ENCODE peak calls at places on chromosomes 16 and 17, in five cellular contexts. One of them, this sample, is unnamed.
A peak's percentile ranks its signal among the peaks of the same experiment; 100 is the strongest.

GRCh38 chr17:51850206-51850605 is 308.3 kb downstream of the CA10 start:
- DNase-seq in A549: no peak
- DNase-seq in breast epithelium: no peak
- DNase-seq in pancreas: no peak
- DNase-seq in lung: no peak
- DNase-seq in this sample: no peak

GRCh38 chr17:35046740-35047283 is 16.7 kb downstream of the RFFL start:
- DNase-seq in A549: no peak
- DNase-seq in breast epithelium: no peak
- DNase-seq in pancreas: no peak
- DNase-seq in lung: no peak
- DNase-seq in this sample: peak; percentile 82

GRCh38 chr17:32566303-32566702 is 79.5 kb downstream of the CDK5R1 start:
- DNase-seq in A549: no peak
- DNase-seq in breast epithelium: no peak
- DNase-seq in pancreas: no peak
- DNase-seq in lung: no peak
- DNase-seq in this sample: no peak

GRCh38 chr17:21119247-21119944 is 7.4 kb upstream of the DHRS7B start:
- DNase-seq in A549: peak; percentile 86
- DNase-seq in breast epithelium: peak; percentile 57
- DNase-seq in pancreas: peak; percentile 55
- DNase-seq in lung: peak; percentile 71
- DNase-seq in this sample: peak; percentile 79

GRCh38 chr16:10181196-10182162 is 749 bp downstream of the GRIN2A start:
- DNase-seq in A549: peak; percentile 62
- DNase-seq in breast epithelium: peak; percentile 32
- DNase-seq in pancreas: peak; percentile 50
- DNase-seq in lung: peak; percentile 52
- DNase-seq in this sample: peak; percentile 49

GRCh38 chr16:49661465-49662187 is 194.3 kb downstream of the ZNF423 start:
- DNase-seq in A549: no peak
- DNase-seq in breast epithelium: no peak
- DNase-seq in pancreas: no peak
- DNase-seq in lung: no peak
- DNase-seq in this sample: no peak

GRCh38 chr16:70395345-70395901 is 43.5 kb downstream of the ST3GAL2 start:
- DNase-seq in A549: peak; percentile 65
- DNase-seq in breast epithelium: no peak
- DNase-seq in pancreas: peak; percentile 56
- DNase-seq in lung: peak; percentile 74
- DNase-seq in this sample: peak; percentile 73

GRCh38 chr17:82753516-82753915 is 1.7 kb downstream of the TBCD start:
- DNase-seq in A549: no peak
- DNase-seq in breast epithelium: no peak
- DNase-seq in pancreas: no peak
- DNase-seq in lung: no peak
- DNase-seq in this sample: no peak

GRCh38 chr17:6893382-6894205 is 62.1 kb upstream of the TEKT1 start:
- DNase-seq in A549: no peak
- DNase-seq in breast epithelium: no peak
- DNase-seq in pancreas: no peak
- DNase-seq in lung: no peak
- DNase-seq in this sample: no peak

GRCh38 chr17:6894206-6894528 is 62.6 kb upstream of the TEKT1 start:
- DNase-seq in A549: no peak
- DNase-seq in breast epithelium: no peak
- DNase-seq in pancreas: no peak
- DNase-seq in lung: no peak
- DNase-seq in this sample: peak; percentile 48
- TF ChIP-seq CTCF in A549: no peak
- TF ChIP-seq CTCF in breast epithelium: no peak
- TF ChIP-seq CTCF in pancreas: no peak
- TF ChIP-seq CTCF in lung: no peak
- TF ChIP-seq CTCF in this sample: peak; percentile 67

GRCh38 chr16:78249056-78249455 is 149.6 kb downstream of the WWOX start:
- DNase-seq in A549: no peak
- DNase-seq in breast epithelium: no peak
- DNase-seq in pancreas: peak; percentile 57
- DNase-seq in lung: peak; percentile 63
- DNase-seq in this sample: no peak
- TF ChIP-seq CTCF in A549: no peak
- TF ChIP-seq CTCF in breast epithelium: no peak
- TF ChIP-seq CTCF in pancreas: peak; percentile 22
- TF ChIP-seq CTCF in lung: no peak
- TF ChIP-seq CTCF in this sample: no peak

DNA sequence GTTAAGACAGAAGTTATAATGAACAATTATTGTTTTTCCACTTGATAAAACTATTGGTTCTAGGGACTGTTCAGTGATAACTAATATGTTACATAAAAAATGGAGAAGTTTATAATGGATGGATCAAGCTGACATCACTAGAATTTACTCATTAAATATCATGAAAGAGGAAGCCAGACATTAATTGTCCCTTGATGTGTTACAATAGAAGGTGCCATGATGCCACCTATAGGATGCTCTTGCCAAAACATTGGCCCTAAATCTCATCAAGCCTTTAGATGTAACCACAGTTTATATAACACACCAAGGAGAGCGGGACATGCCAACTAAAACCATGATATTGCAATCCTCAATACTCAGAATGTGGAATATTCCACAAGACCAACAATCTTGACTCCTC is 147.9 kb upstream of the MON1B start:
- DNase-seq in A549: peak; percentile 14
- DNase-seq in breast epithelium: no peak
- DNase-seq in pancreas: no peak
- DNase-seq in lung: no peak
- DNase-seq in this sample: peak; percentile 12
- TF ChIP-seq CTCF in A549: peak; percentile 74
- TF ChIP-seq CTCF in breast epithelium: no peak
- TF ChIP-seq CTCF in pancreas: peak; percentile 27
- TF ChIP-seq CTCF in lung: no peak
- TF ChIP-seq CTCF in this sample: no peak

GRCh38 chr16:19203374-19203966 is 35.4 kb downstream of the SYT17 start:
- DNase-seq in A549: no peak
- DNase-seq in breast epithelium: peak; percentile 24
- DNase-seq in pancreas: peak; percentile 36
- DNase-seq in lung: peak; percentile 83
- DNase-seq in this sample: no peak
- TF ChIP-seq CTCF in A549: no peak
- TF ChIP-seq CTCF in breast epithelium: no peak
- TF ChIP-seq CTCF in pancreas: no peak
- TF ChIP-seq CTCF in lung: no peak
- TF ChIP-seq CTCF in this sample: no peak

GRCh38 chr17:60231234-60231633 is 81.5 kb downstream of the CA4 start:
- DNase-seq in A549: peak; percentile 41
- DNase-seq in breast epithelium: no peak
- DNase-seq in pancreas: no peak
- DNase-seq in lung: no peak
- DNase-seq in this sample: no peak
- TF ChIP-seq CTCF in A549: peak; percentile 68
- TF ChIP-seq CTCF in breast epithelium: peak; percentile 39
- TF ChIP-seq CTCF in pancreas: no peak
- TF ChIP-seq CTCF in lung: no peak
- TF ChIP-seq CTCF in this sample: peak; percentile 20

DNA sequence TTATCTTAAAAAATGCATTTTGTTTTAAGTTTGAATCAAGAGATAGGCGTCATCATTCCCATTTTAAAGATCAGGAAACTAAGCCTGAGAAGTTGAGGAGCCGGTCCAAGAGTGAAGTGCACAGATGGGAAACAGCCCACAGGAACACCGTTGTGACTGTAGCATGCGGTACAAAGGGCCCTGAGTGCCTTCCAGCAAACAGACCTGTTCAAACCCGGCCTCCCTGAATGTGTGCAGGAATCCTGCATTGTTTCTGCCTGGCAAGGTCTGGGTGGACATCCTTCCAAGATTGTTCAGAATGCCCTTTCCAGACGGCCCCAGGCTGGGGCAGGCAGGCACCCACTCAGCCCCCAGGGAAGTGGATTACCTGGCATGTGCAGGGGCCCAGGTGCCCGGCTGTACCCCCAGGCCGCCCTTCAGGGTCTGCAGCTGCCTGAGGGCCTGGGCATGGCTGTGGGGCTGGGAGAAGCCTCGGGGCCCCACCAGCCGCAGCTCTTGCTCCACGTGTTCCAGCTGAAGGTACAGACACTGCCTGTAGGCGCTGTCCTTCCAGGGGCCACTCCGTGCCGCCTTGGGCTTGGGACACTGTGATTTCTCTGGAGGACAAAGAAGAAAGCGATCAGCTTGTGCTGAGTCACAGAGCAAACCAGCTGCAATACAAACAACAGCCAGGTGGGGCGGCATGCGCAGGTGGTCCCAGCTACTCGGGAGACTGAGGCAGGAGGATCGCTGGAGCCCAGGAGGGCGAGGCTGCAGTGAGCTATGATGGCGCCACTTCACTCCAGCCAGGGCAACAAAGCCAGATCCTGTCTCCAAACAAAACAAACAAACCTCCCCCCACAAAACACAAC is 45.0 kb upstream of the GCSH start:
- DNase-seq in A549: no peak
- DNase-seq in breast epithelium: no peak
- DNase-seq in pancreas: no peak
- DNase-seq in lung: no peak
- DNase-seq in this sample: peak; percentile 35
- TF ChIP-seq CTCF in A549: peak; percentile 31
- TF ChIP-seq CTCF in breast epithelium: peak; percentile 24
- TF ChIP-seq CTCF in pancreas: no peak
- TF ChIP-seq CTCF in lung: no peak
- TF ChIP-seq CTCF in this sample: peak; percentile 40

GRCh38 chr16:28202147-28202746 is 9.5 kb downstream of the XPO6 start:
- DNase-seq in A549: no peak
- DNase-seq in breast epithelium: no peak
- DNase-seq in pancreas: no peak
- DNase-seq in lung: no peak
- DNase-seq in this sample: peak; percentile 81
- TF ChIP-seq CTCF in A549: no peak
- TF ChIP-seq CTCF in breast epithelium: no peak
- TF ChIP-seq CTCF in pancreas: no peak
- TF ChIP-seq CTCF in lung: no peak
- TF ChIP-seq CTCF in this sample: peak; percentile 50

GRCh38 chr16:17251496-17251895 is 219.3 kb downstream of the XYLT1 start:
- DNase-seq in A549: no peak
- DNase-seq in breast epithelium: no peak
- DNase-seq in pancreas: no peak
- DNase-seq in lung: no peak
- DNase-seq in this sample: no peak

GRCh38 chr16:17245727-17246576 is 224.8 kb downstream of the XYLT1 start:
- DNase-seq in A549: no peak
- DNase-seq in breast epithelium: no peak
- DNase-seq in pancreas: no peak
- DNase-seq in lung: no peak
- DNase-seq in this sample: no peak

GRCh38 chr16:17246974-17247718 is 223.6 kb downstream of the XYLT1 start:
- DNase-seq in A549: no peak
- DNase-seq in breast epithelium: no peak
- DNase-seq in pancreas: no peak
- DNase-seq in lung: no peak
- DNase-seq in this sample: no peak

GRCh38 chr16:17244865-17245264 is 225.9 kb downstream of the XYLT1 start:
- DNase-seq in A549: no peak
- DNase-seq in breast epithelium: no peak
- DNase-seq in pancreas: no peak
- DNase-seq in lung: no peak
- DNase-seq in this sample: no peak

GRCh38 chr16:17246577-17246885 is 224.2 kb downstream of the XYLT1 start:
- DNase-seq in A549: no peak
- DNase-seq in breast epithelium: no peak
- DNase-seq in pancreas: no peak
- DNase-seq in lung: no peak
- DNase-seq in this sample: no peak
- TF ChIP-seq CTCF in A549: no peak
- TF ChIP-seq CTCF in breast epithelium: no peak
- TF ChIP-seq CTCF in pancreas: no peak
- TF ChIP-seq CTCF in lung: no peak
- TF ChIP-seq CTCF in this sample: no peak

GRCh38 chr17:45908460-45908859 is 14.1 kb downstream of the MAPT start:
- DNase-seq in A549: no peak
- DNase-seq in breast epithelium: no peak
- DNase-seq in pancreas: no peak
- DNase-seq in lung: no peak
- DNase-seq in this sample: peak; percentile 40
- TF ChIP-seq CTCF in A549: no peak
- TF ChIP-seq CTCF in breast epithelium: no peak
- TF ChIP-seq CTCF in pancreas: no peak
- TF ChIP-seq CTCF in lung: no peak
- TF ChIP-seq CTCF in this sample: no peak

This sample was measured in activated CD8-positive, alpha-beta T cell treated with anti-CD3 and anti-CD28 coated beads for 36 hours.